ENCODE peak calls at places on chromosomes 7 and 10, in ten cellular contexts. J is EH; E is T follicular helper cell; C is GOT3; X is iris pigment epithelial cell; N is activated T-cell treated with anti-CD3 and anti-CD28 coated beads for 4 hours; V is activated naive CD4-positive, alpha-beta T cell treated with anti-CD3 and anti-CD28 coated beads, Interleukin-2, amount 50 U/mL, for 16 hours; Z is astrocyte of the spinal cord; W is anterior cingulate cortex; K is T-cell. O is an unnamed sample.

GRCh38 chr10:21989453-21990154 is 13.9 kb downstream of the DNAJC1 start:
- DNase-seq in J (peak), E (peak), C (no peak), X (peak), N (no peak), V (peak), Z (peak), W (peak), K (no peak), O (peak)

GRCh38 chr7:105862276-105862675 is 14.1 kb downstream of the ATXN7L1 start:
- DNase-seq in J (no peak), E (no peak), C (no peak), X (no peak), N (no peak), V (no peak), Z (no peak), W (no peak), K (no peak), O (no peak)

GRCh38 chr10:129123428-129123827 is 343.6 kb upstream of the MGMT start:
- DNase-seq in J (no peak), E (no peak), C (no peak), X (no peak), N (no peak), V (no peak), Z (no peak), W (no peak), K (no peak), O (no peak)

GRCh38 chr10:95431900-95432342 is 129.2 kb downstream of the SORBS1 start:
- DNase-seq in J (no peak), E (no peak), C (no peak), X (no peak), N (no peak), V (no peak), Z (no peak), W (no peak), K (no peak), O (no peak)

GRCh38 chr10:48507933-48508830 is 96.7 kb downstream of the ARHGAP22 start:
- DNase-seq in J (peak), E (no peak), C (no peak), X (no peak), N (no peak), V (no peak), Z (no peak), W (no peak), K (no peak), O (no peak)

GRCh38 chr10:53491774-53492173 is 719.2 kb upstream of the MBL2 start:
- DNase-seq in J (no peak), E (no peak), C (no peak), X (no peak), N (no peak), V (no peak), Z (no peak), W (no peak), K (no peak), O (no peak)

GRCh38 chr7:94907420-94908203 is at the start of gene PPP1R9A:
- DNase-seq in J (peak), E (no peak), C (no peak), X (peak), N (no peak), V (no peak), Z (peak), W (peak), K (no peak), O (no peak)

GRCh38 chr7:115221484-115221883 is 299.6 kb downstream of the MDFIC start:
- DNase-seq in J (peak), E (no peak), C (no peak), X (no peak), N (no peak), V (no peak), Z (no peak), W (no peak), K (no peak), O (no peak)

O was measured in non-pigmented ciliary epithelial cell.